ENCODE peak calls at places on chromosomes 6 and 20, in seven cellular contexts. N, J, T, Z, B, M and Y are unnamed samples.

GRCh38 chr6:105545947-105546710 is 143.2 kb upstream of the PREP start:
- DNase-seq in N (no peak), J (no peak), T (peak), Z (no peak), B (no peak), M (peak), Y (no peak)

GRCh38 chr20:2742934-2743559 is 50.5 kb downstream of the EBF4 start:
- DNase-seq in N (peak), J (no peak), T (peak), Z (peak), B (no peak), M (peak), Y (peak)

GRCh38 chr6:47292944-47293343 is 16.8 kb downstream of the TNFRSF21 start:
- DNase-seq in N (no peak), J (no peak), T (no peak), Z (no peak), B (no peak), M (no peak), Y (no peak)

GRCh38 chr20:40687384-40688128 is 1.5 kb downstream of the MAFB start:
- DNase-seq in N (peak), J (peak), T (peak), Z (no peak), B (peak), M (peak), Y (no peak)

GRCh38 chr6:18016698-18017097 is 29.3 kb upstream of the KIF13A start:
- DNase-seq in N (no peak), J (no peak), T (no peak), Z (no peak), B (no peak), M (no peak), Y (no peak)

GRCh38 chr6:132128424-132128823 is 177.3 kb upstream of the CCN2 start:
- DNase-seq in N (no peak), J (no peak), T (no peak), Z (no peak), B (no peak), M (peak), Y (no peak)

GRCh38 chr6:27260836-27261375 is 13.4 kb downstream of the PRSS16 start:
- DNase-seq in N (no peak), J (no peak), T (no peak), Z (no peak), B (no peak), M (no peak), Y (no peak)

GRCh38 chr20:50224553-50225255 is 34.1 kb downstream of the CEBPB start:
- DNase-seq in N (peak), J (peak), T (peak), Z (peak), B (peak), M (peak), Y (peak)

GRCh38 chr6:116409756-116410155 is 39.0 kb downstream of the DSE start:
- DNase-seq in N (no peak), J (no peak), T (no peak), Z (no peak), B (no peak), M (no peak), Y (no peak)

GRCh38 chr6:53209681-53210080 is 61.0 kb upstream of the GCM1 start:
- DNase-seq in N (no peak), J (no peak), T (no peak), Z (no peak), B (no peak), M (no peak), Y (no peak)

GRCh38 chr20:44187054-44187762 is at the start of gene JPH2:
- DNase-seq in N (peak), J (peak), T (peak), Z (peak), B (peak), M (peak), Y (peak)

GRCh38 chr6:156269751-156270369 is 507.3 kb upstream of the ARID1B start:
- DNase-seq in N (no peak), J (no peak), T (no peak), Z (no peak), B (no peak), M (no peak), Y (no peak)

GRCh38 chr6:7991992-7992815 is 72.0 kb downstream of the BLOC1S5 start:
- DNase-seq in N (no peak), J (no peak), T (peak), Z (peak), B (no peak), M (peak), Y (peak)

GRCh38 chr6:149484733-149485700 is at the start of gene ZC3H12D:
- DNase-seq in N (peak), J (peak), T (peak), Z (peak), B (peak), M (peak), Y (peak)

GRCh38 chr20:34538671-34539123 is 19.8 kb upstream of the MAP1LC3A start:
- DNase-seq in N (peak), J (no peak), T (peak), Z (peak), B (no peak), M (peak), Y (no peak)

GRCh38 chr6:9540534-9541126 is 874.2 kb downstream of the TFAP2A start:
- DNase-seq in N (no peak), J (no peak), T (peak), Z (no peak), B (no peak), M (peak), Y (no peak)

GRCh38 chr6:37761872-37762271 is 57.7 kb upstream of the ZFAND3 start:
- DNase-seq in N (no peak), J (no peak), T (peak), Z (no peak), B (no peak), M (no peak), Y (no peak)

GRCh38 chr20:50932881-50933280 is 1.6 kb upstream of the ADNP start:
- DNase-seq in N (no peak), J (no peak), T (no peak), Z (no peak), B (no peak), M (no peak), Y (no peak)

GRCh38 chr6:14665827-14666724 is 548.5 kb downstream of the CD83 start:
- DNase-seq in N (no peak), J (no peak), T (peak), Z (no peak), B (no peak), M (peak), Y (peak)

GRCh38 chr6:54053893-54054391 is 57.3 kb upstream of the MLIP start:
- DNase-seq in N (peak), J (no peak), T (peak), Z (no peak), B (no peak), M (peak), Y (peak)

GRCh38 chr6:101806241-101806640 is 412.7 kb downstream of the GRIK2 start:
- DNase-seq in N (no peak), J (no peak), T (no peak), Z (no peak), B (no peak), M (no peak), Y (peak)

DNA sequence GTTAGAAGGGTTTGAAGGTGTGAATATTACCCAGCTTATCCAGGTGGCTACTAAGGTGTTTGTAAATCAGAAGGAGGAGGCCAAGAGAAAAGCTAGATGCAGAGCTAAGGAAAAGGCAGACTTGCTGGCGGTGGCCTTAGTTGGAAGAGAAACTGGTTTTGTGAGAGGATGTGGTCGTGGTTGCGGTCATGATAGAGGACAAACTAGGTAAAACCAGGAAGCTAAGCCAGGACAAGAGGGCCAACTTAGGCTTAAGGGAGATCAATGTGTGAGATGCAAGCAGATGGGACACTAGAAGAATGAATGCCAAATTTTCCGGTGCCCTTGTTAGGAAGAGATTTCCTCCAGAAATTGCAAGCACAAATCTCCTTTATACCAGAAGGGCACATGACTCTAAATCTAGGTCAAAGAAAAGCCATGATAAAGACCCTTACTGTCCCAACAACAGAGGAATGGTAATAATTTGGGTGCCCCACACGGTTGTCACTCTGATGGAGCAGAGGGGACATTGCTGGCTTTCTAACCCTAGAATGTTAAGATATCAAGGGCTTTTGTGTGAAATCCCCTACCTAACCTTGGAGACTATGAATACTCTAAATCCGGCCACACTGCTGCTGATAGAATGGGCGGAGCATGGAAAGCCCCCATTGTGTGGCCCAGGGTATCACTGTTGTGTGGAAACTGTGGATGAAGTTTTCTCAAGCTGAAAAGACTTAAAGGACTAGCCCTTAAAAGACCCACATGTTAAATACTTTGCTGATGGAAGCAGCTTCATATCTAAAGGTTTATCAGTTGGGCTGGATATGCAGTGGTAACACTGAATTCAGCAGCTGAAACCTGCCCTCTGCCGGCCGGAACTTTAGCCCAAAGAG is 7.8 kb downstream of the IL22RA2 start:
- DNase-seq in N (peak), J (peak), T (no peak), Z (no peak), B (no peak), M (no peak), Y (no peak)
- H3K4me3 ChIP-seq in N (no peak), J (no peak), T (no peak), Z (no peak), B (no peak), M (no peak), Y (no peak)

GRCh38 chr6:159315562-159315961 is 146.4 kb downstream of the FNDC1 start:
- DNase-seq in N (no peak), J (no peak), T (no peak), Z (no peak), B (no peak), M (no peak), Y (no peak)

GRCh38 chr6:159312204-159312603 is 143.0 kb downstream of the FNDC1 start:
- DNase-seq in N (no peak), J (no peak), T (no peak), Z (no peak), B (no peak), M (no peak), Y (no peak)

GRCh38 chr6:159313023-159313422 is 143.8 kb downstream of the FNDC1 start:
- DNase-seq in N (no peak), J (no peak), T (no peak), Z (no peak), B (no peak), M (no peak), Y (no peak)

GRCh38 chr6:159309723-159310122 is 140.5 kb downstream of the FNDC1 start:
- DNase-seq in N (no peak), J (no peak), T (no peak), Z (no peak), B (no peak), M (no peak), Y (no peak)

DNA sequence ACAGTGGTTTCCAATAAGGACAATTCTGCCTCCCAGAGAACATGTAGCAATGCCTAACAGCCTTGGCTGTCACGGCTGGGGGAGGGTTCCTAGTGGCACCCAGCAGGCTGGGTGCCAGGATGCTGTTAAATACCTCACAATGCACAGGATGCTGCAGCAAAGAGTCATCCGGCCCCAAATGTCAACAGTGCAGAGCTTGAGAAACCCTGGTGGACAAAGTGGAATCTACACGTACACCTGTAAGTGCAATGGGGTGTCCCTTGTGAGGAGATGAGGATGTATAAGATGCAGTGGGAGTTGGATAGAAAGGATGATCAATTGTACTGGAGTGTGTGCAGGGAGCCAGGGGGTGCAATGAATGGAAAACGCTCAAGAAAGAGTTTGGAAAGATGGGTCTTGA is 142.4 kb downstream of the FNDC1 start:
- DNase-seq in N (no peak), J (no peak), T (no peak), Z (no peak), B (no peak), M (no peak), Y (no peak)
- TF ChIP-seq CTCF in N (peak), J (no peak), T (no peak), Z (no peak), B (no peak), M (no peak), Y (no peak)

GRCh38 chr6:150541587-150541986 is 58.1 kb upstream of the PLEKHG1 start:
- DNase-seq in N (no peak), J (no peak), T (no peak), Z (no peak), B (no peak), M (peak), Y (no peak)
- H3K4me3 ChIP-seq in N (no peak), J (no peak), T (no peak), Z (no peak), B (no peak), M (no peak), Y (no peak)

DNA sequence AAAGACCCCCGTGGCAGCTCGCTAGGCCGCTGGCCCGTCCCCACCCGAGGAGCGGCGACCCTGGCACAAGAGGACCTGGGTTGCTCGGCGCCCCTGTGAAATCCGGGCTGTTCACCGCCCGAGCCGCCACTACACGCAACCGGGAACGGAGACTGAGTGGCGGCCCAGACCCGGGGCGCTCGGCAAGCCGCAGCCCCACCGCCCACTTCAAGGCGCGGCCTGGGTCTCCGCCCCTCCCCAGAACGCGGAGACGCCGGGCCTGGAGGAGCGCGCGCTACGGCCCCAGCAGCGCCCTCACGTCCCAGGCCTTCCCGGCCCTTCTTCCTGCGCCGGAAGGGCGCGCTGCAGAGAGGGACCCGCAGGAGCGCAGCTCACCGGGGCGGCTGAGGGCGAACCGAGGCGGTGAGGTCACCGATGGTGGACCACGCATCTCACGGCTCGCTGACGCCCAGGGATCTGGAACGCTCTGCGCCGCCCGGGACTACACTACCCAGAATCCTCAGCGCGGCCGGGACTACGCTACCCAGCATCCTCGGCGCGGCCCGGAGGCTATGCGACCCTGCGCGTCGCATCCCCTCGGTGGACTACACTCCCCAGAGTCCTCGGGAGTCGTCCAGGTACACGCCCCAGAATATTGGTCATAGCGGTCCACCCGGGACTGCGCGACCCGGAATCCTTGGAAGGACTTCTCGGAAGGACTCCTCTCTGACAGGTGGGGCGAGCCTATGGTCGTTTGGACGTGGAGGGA is at the start of gene ZNF337:
- DNase-seq in N (peak), J (peak), T (peak), Z (peak), B (peak), M (peak), Y (peak)
- TF ChIP-seq CTCF in N (no peak), J (no peak), T (peak), Z (no peak), B (no peak), M (no peak), Y (peak)

GRCh38 chr6:96015321-96015790 is 418 bp upstream of the FUT9 start:
- DNase-seq in N (no peak), J (peak), T (peak), Z (peak), B (no peak), M (no peak), Y (no peak)

GRCh38 chr6:96013531-96013930 is 2.2 kb upstream of the FUT9 start:
- DNase-seq in N (no peak), J (no peak), T (no peak), Z (no peak), B (no peak), M (no peak), Y (no peak)

GRCh38 chr6:96014846-96015245 is 928 bp upstream of the FUT9 start:
- DNase-seq in N (no peak), J (no peak), T (no peak), Z (no peak), B (no peak), M (no peak), Y (no peak)

GRCh38 chr6:96015791-96016776 is at the start of gene FUT9:
- DNase-seq in N (no peak), J (no peak), T (peak), Z (peak), B (no peak), M (no peak), Y (no peak)

GRCh38 chr6:96016781-96017180 is 1.0 kb downstream of the FUT9 start:
- DNase-seq in N (no peak), J (no peak), T (no peak), Z (no peak), B (no peak), M (no peak), Y (no peak)
- H3K4me3 ChIP-seq in N (no peak), J (no peak), T (no peak), Z (no peak), B (peak), M (no peak), Y (no peak)

DNA sequence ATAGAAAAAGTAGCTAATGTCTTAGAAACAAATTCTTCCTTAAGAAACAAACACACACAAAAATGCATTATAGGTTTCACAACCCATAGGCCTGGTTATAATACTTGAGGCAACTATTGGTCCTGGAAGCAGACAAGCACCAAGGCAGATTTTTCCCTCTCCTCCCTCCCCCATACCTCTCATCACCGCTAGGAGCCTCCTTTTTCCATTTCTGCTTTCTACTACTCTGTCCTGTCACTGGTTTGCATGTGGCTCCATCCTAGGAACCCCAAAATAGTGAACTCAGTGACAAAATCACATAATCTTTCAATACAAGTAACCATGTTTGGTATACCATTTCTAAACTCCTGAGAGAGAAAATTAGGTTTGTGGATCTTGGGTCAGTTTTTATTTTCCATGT is 66.1 kb downstream of the HMGCLL1 start:
- DNase-seq in N (no peak), J (no peak), T (no peak), Z (no peak), B (no peak), M (no peak), Y (no peak)
- TF ChIP-seq CTCF in N (no peak), J (no peak), T (no peak), Z (no peak), B (no peak), M (no peak), Y (no peak)

DNA sequence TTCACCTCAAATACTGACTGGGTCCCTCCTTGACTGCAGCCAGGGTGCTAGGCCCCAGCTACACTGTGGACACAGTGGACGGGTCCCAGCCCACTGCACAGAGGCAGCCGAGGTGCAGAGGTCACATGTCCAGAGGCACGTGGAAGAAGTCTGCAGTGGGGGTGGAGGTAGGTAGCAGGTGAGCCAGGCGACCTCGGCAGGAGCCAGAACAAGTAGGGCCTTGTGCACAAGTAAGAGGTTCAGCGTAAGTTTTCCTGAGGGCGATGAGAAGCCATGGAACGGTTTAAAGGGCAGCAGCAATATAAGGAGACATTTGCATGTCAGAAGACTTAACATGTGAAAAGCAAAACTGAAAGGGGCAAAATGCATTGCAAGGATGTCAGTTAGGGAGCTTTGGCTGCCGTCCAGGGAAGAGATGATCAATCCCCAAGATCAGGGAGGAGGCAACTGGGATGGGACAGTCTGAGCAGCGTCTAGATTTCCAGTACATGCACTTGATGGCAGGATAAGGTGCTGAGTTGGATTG is 49.7 kb upstream of the SNX9 start:
- DNase-seq in N (peak), J (no peak), T (no peak), Z (no peak), B (no peak), M (peak), Y (no peak)
- H3K4me3 ChIP-seq in N (no peak), J (no peak), T (no peak), Z (no peak), B (no peak), M (no peak), Y (no peak)

GRCh38 chr6:139135578-139136545 is 982 bp downstream of the HECA start:
- DNase-seq in N (peak), J (peak), T (peak), Z (peak), B (peak), M (peak), Y (no peak)
- TF ChIP-seq CTCF in N (no peak), J (no peak), T (no peak), Z (no peak), B (no peak), M (no peak), Y (no peak)